ENCODE peak calls at places on chromosome 3, in ten cellular contexts. D is ureter; H is germinal center; W is effector memory CD4-positive, alpha-beta T cell; S is A172; L is COR-L47; Y is mucosa of descending colon; M is esophagus squamous epithelium; I is iPS DF 19.7; V is CD8-positive, alpha-beta T cell. O is an unnamed sample.

GRCh38 chr3:187954486-187955075 is 199.4 kb upstream of the LPP start:
- DNase-seq in M (no peak), Y (no peak), W (no peak), V (no peak), S (no peak), H (no peak), L (no peak), D (no peak), I (no peak), O (no peak)

GRCh38 chr3:155079795-155080546 is at the start of gene MME:
- DNase-seq in S (peak), M (no peak), D (no peak), V (no peak), L (peak), W (no peak), I (peak), Y (peak), H (peak), O (no peak)

GRCh38 chr3:11535207-11535960 is 108.3 kb downstream of the VGLL4 start:
- DNase-seq in Y (no peak), D (no peak), I (no peak), H (no peak), M (no peak), S (no peak), V (no peak), W (no peak), L (no peak), O (no peak)

GRCh38 chr3:186057594-186057993 is 51.3 kb downstream of the ETV5 start:
- DNase-seq in Y (no peak), M (no peak), L (no peak), I (peak), D (no peak), H (no peak), V (no peak), W (no peak), S (peak), O (no peak)

GRCh38 chr3:31051226-31051625 is 156.8 kb upstream of the GADL1 start:
- DNase-seq in M (no peak), H (no peak), S (no peak), Y (no peak), W (no peak), V (no peak), I (no peak), D (no peak), L (no peak), O (no peak)

GRCh38 chr3:46882377-46883015 is 5.0 kb downstream of the PTH1R start:
- DNase-seq in L (no peak), Y (no peak), I (no peak), W (no peak), M (no peak), S (no peak), D (no peak), H (no peak), V (no peak), O (no peak)

GRCh38 chr3:24258727-24259600 is 235.7 kb downstream of the THRB start:
- DNase-seq in M (no peak), L (no peak), D (no peak), S (no peak), W (no peak), V (no peak), H (no peak), I (no peak), Y (no peak), O (no peak)

GRCh38 chr3:135444058-135444457 is 521.5 kb upstream of the PPP2R3A start:
- DNase-seq in W (no peak), M (no peak), H (peak), L (no peak), D (no peak), Y (no peak), I (no peak), S (no peak), V (no peak), O (no peak)

GRCh38 chr3:193776626-193777025 is 183.6 kb downstream of the OPA1 start:
- DNase-seq in W (no peak), L (no peak), V (no peak), I (no peak), D (no peak), S (no peak), H (peak), Y (no peak), M (no peak), O (no peak)

GRCh38 chr3:179321585-179322322 is 1.1 kb upstream of the ZNF639 start:
- DNase-seq in I (no peak), H (peak), Y (no peak), L (peak), D (no peak), V (no peak), W (no peak), M (no peak), S (peak), O (peak)

GRCh38 chr3:182803006-182803405 is 9.7 kb downstream of the ATP11B start:
- DNase-seq in W (no peak), H (no peak), V (no peak), D (no peak), L (no peak), S (no peak), M (no peak), I (no peak), Y (no peak), O (peak)

GRCh38 chr3:32699429-32699828 is 14.4 kb downstream of the CNOT10 start:
- DNase-seq in M (no peak), L (no peak), S (no peak), V (no peak), I (no peak), D (no peak), H (no peak), Y (no peak), W (no peak), O (no peak)

GRCh38 chr3:50450135-50450911 is 53.1 kb downstream of the CACNA2D2 start:
- DNase-seq in M (peak), W (peak), I (no peak), V (peak), D (peak), L (no peak), Y (peak), H (no peak), S (no peak), O (no peak)

GRCh38 chr3:165749817-165750216 is 87.4 kb downstream of the BCHE start:
- DNase-seq in H (no peak), Y (no peak), S (no peak), M (no peak), L (no peak), D (no peak), W (no peak), V (no peak), I (no peak), O (no peak)

GRCh38 chr3:55489804-55490132 is 2.7 kb upstream of the WNT5A start:
- DNase-seq in S (peak), H (no peak), V (no peak), M (no peak), L (no peak), I (no peak), Y (peak), W (no peak), D (no peak), O (no peak)

GRCh38 chr3:14548321-14548729 is 8.2 kb upstream of the GRIP2 start:
- DNase-seq in Y (peak), I (no peak), L (peak), H (peak), S (peak), W (no peak), M (no peak), V (peak), D (peak), O (peak)

GRCh38 chr3:111338059-111338698 is 203.8 kb upstream of the CD96 start:
- DNase-seq in I (peak), M (no peak), D (peak), W (no peak), H (peak), V (peak), Y (no peak), L (peak), S (peak), O (peak)

GRCh38 chr3:185582871-185583270 is 3.2 kb upstream of the SENP2 start:
- DNase-seq in H (no peak), Y (no peak), W (no peak), S (no peak), V (no peak), I (no peak), M (no peak), L (no peak), D (no peak), O (no peak)

GRCh38 chr3:16884084-16884747 is 539 bp upstream of the PLCL2 start:
- DNase-seq in V (peak), W (peak), L (no peak), S (no peak), M (no peak), H (peak), D (peak), Y (peak), I (no peak), O (peak)

GRCh38 chr3:44326515-44326914 is 12.1 kb upstream of the TCAIM start:
- DNase-seq in D (no peak), S (no peak), I (no peak), M (no peak), L (no peak), V (no peak), W (no peak), Y (no peak), H (no peak), O (no peak)

GRCh38 chr3:4772171-4772804 is 206.9 kb upstream of the BHLHE40 start:
- DNase-seq in V (no peak), H (no peak), D (peak), W (no peak), L (no peak), S (peak), Y (peak), I (no peak), M (peak), O (no peak)

GRCh38 chr3:184145120-184145524 is 10.0 kb downstream of the EIF2B5 start:
- DNase-seq in W (no peak), L (peak), Y (no peak), I (no peak), V (peak), S (peak), D (no peak), H (peak), M (no peak), O (no peak)

GRCh38 chr3:61146010-61146569 is 105.2 kb downstream of the FHIT start:
- DNase-seq in Y (no peak), H (no peak), D (no peak), L (no peak), S (no peak), V (no peak), I (no peak), M (no peak), W (no peak), O (no peak)

GRCh38 chr3:146404451-146404850 is 64.9 kb downstream of the PLSCR2 start:
- DNase-seq in W (no peak), L (no peak), D (no peak), H (no peak), M (no peak), I (no peak), Y (no peak), S (no peak), V (no peak), O (no peak)

GRCh38 chr3:184952671-184953070 is 140.7 kb downstream of the VPS8 start:
- DNase-seq in Y (no peak), V (no peak), D (no peak), L (no peak), S (no peak), W (no peak), H (no peak), I (no peak), M (no peak), O (no peak)

GRCh38 chr3:111283165-111283564 is 211.5 kb downstream of the NECTIN3 start:
- DNase-seq in W (no peak), H (no peak), L (no peak), Y (no peak), V (no peak), M (no peak), D (no peak), S (no peak), I (no peak), O (no peak)

GRCh38 chr3:70702132-70702531 is 389.7 kb upstream of the MDFIC2 start:
- DNase-seq in H (no peak), W (no peak), D (no peak), Y (no peak), V (no peak), S (no peak), M (no peak), I (no peak), L (no peak), O (no peak)

GRCh38 chr3:15272431-15273196 is 59.8 kb downstream of the SH3BP5 start:
- DNase-seq in S (no peak), D (no peak), M (no peak), V (no peak), H (no peak), Y (no peak), W (no peak), I (no peak), L (no peak), O (no peak)

GRCh38 chr3:141776885-141777284 is 13.7 kb downstream of the GRK7 start:
- DNase-seq in H (no peak), I (no peak), L (no peak), W (no peak), D (no peak), M (no peak), V (no peak), Y (no peak), S (no peak), O (no peak)

GRCh38 chr3:187769771-187770170 is 24.5 kb upstream of the BCL6 start:
- DNase-seq in S (no peak), H (no peak), W (no peak), L (no peak), Y (no peak), V (no peak), I (no peak), M (no peak), D (no peak), O (no peak)